ENCODE peak calls at places on chromosomes 16 and 17, in nine cellular contexts. One of them, this sample, is unnamed.

GRCh38 chr16:83258366-83258765 is 549.4 kb upstream of the HSBP1 start:
- DNase-seq in M059J: no peak
- DNase-seq in kidney: no peak
- DNase-seq in GM04504: no peak
- DNase-seq in pancreas: no peak
- DNase-seq in prostate gland: no peak
- DNase-seq in stimulated activated CD8-positive, alpha-beta memory T cell treated with anti-CD3 and anti-CD28 coated beads, Interleukin-2, amount 100 ng/mL, for 1 hour: no peak
- DNase-seq in amygdala: no peak
- DNase-seq in adrenal gland: no peak
- DNase-seq in this sample: no peak

GRCh38 chr16:82772215-82772614 is 145.4 kb downstream of the CDH13 start:
- DNase-seq in M059J: no peak
- DNase-seq in kidney: no peak
- DNase-seq in GM04504: no peak
- DNase-seq in pancreas: no peak
- DNase-seq in prostate gland: no peak
- DNase-seq in stimulated activated CD8-positive, alpha-beta memory T cell treated with anti-CD3 and anti-CD28 coated beads, Interleukin-2, amount 100 ng/mL, for 1 hour: no peak
- DNase-seq in amygdala: no peak
- DNase-seq in adrenal gland: no peak
- DNase-seq in this sample: no peak

GRCh38 chr16:77437859-77438258 is 3.0 kb upstream of the ADAMTS18 start:
- DNase-seq in M059J: peak
- DNase-seq in kidney: no peak
- DNase-seq in GM04504: no peak
- DNase-seq in pancreas: no peak
- DNase-seq in prostate gland: no peak
- DNase-seq in stimulated activated CD8-positive, alpha-beta memory T cell treated with anti-CD3 and anti-CD28 coated beads, Interleukin-2, amount 100 ng/mL, for 1 hour: no peak
- DNase-seq in amygdala: no peak
- DNase-seq in adrenal gland: no peak
- DNase-seq in this sample: no peak

GRCh38 chr16:83771306-83771942 is 36.4 kb upstream of the HSBP1 start:
- DNase-seq in M059J: peak
- DNase-seq in kidney: peak
- DNase-seq in GM04504: no peak
- DNase-seq in pancreas: peak
- DNase-seq in prostate gland: no peak
- DNase-seq in stimulated activated CD8-positive, alpha-beta memory T cell treated with anti-CD3 and anti-CD28 coated beads, Interleukin-2, amount 100 ng/mL, for 1 hour: no peak
- DNase-seq in amygdala: no peak
- DNase-seq in adrenal gland: peak
- DNase-seq in this sample: no peak

GRCh38 chr16:3645504-3646347 is 8.8 kb upstream of the DNASE1 start:
- DNase-seq in M059J: no peak
- DNase-seq in kidney: no peak
- DNase-seq in GM04504: no peak
- DNase-seq in pancreas: no peak
- DNase-seq in prostate gland: no peak
- DNase-seq in stimulated activated CD8-positive, alpha-beta memory T cell treated with anti-CD3 and anti-CD28 coated beads, Interleukin-2, amount 100 ng/mL, for 1 hour: no peak
- DNase-seq in amygdala: no peak
- DNase-seq in adrenal gland: peak
- DNase-seq in this sample: peak

GRCh38 chr16:55031481-55031880 is 100.8 kb downstream of the IRX5 start:
- DNase-seq in M059J: no peak
- DNase-seq in kidney: no peak
- DNase-seq in GM04504: no peak
- DNase-seq in pancreas: no peak
- DNase-seq in prostate gland: no peak
- DNase-seq in stimulated activated CD8-positive, alpha-beta memory T cell treated with anti-CD3 and anti-CD28 coated beads, Interleukin-2, amount 100 ng/mL, for 1 hour: no peak
- DNase-seq in amygdala: no peak
- DNase-seq in adrenal gland: peak
- DNase-seq in this sample: no peak

GRCh38 chr16:21218135-21218534 is 6.8 kb upstream of the ZP2 start:
- DNase-seq in M059J: no peak
- DNase-seq in kidney: no peak
- DNase-seq in GM04504: no peak
- DNase-seq in pancreas: no peak
- DNase-seq in prostate gland: no peak
- DNase-seq in stimulated activated CD8-positive, alpha-beta memory T cell treated with anti-CD3 and anti-CD28 coated beads, Interleukin-2, amount 100 ng/mL, for 1 hour: no peak
- DNase-seq in amygdala: no peak
- DNase-seq in adrenal gland: no peak
- DNase-seq in this sample: no peak

GRCh38 chr17:19244357-19244756 is 7.2 kb downstream of the EPN2 start:
- DNase-seq in M059J: no peak
- DNase-seq in kidney: no peak
- DNase-seq in GM04504: no peak
- DNase-seq in pancreas: no peak
- DNase-seq in prostate gland: no peak
- DNase-seq in stimulated activated CD8-positive, alpha-beta memory T cell treated with anti-CD3 and anti-CD28 coated beads, Interleukin-2, amount 100 ng/mL, for 1 hour: no peak
- DNase-seq in amygdala: no peak
- DNase-seq in adrenal gland: no peak
- DNase-seq in this sample: no peak

GRCh38 chr16:1932050-1933028 is 10.7 kb downstream of the MSRB1 start:
- DNase-seq in M059J: peak
- DNase-seq in kidney: no peak
- DNase-seq in GM04504: no peak
- DNase-seq in pancreas: no peak
- DNase-seq in prostate gland: no peak
- DNase-seq in stimulated activated CD8-positive, alpha-beta memory T cell treated with anti-CD3 and anti-CD28 coated beads, Interleukin-2, amount 100 ng/mL, for 1 hour: no peak
- DNase-seq in amygdala: no peak
- DNase-seq in adrenal gland: peak
- DNase-seq in this sample: no peak

GRCh38 chr17:37682007-37682406 is 38.8 kb upstream of the DDX52 start:
- DNase-seq in M059J: no peak
- DNase-seq in kidney: no peak
- DNase-seq in GM04504: no peak
- DNase-seq in pancreas: no peak
- DNase-seq in prostate gland: no peak
- DNase-seq in stimulated activated CD8-positive, alpha-beta memory T cell treated with anti-CD3 and anti-CD28 coated beads, Interleukin-2, amount 100 ng/mL, for 1 hour: no peak
- DNase-seq in amygdala: no peak
- DNase-seq in adrenal gland: no peak
- DNase-seq in this sample: no peak

GRCh38 chr17:37818689-37819088 is 73.8 kb upstream of the HNF1B start:
- DNase-seq in M059J: peak
- DNase-seq in kidney: peak
- DNase-seq in GM04504: peak
- DNase-seq in pancreas: no peak
- DNase-seq in prostate gland: peak
- DNase-seq in stimulated activated CD8-positive, alpha-beta memory T cell treated with anti-CD3 and anti-CD28 coated beads, Interleukin-2, amount 100 ng/mL, for 1 hour: no peak
- DNase-seq in amygdala: no peak
- DNase-seq in adrenal gland: peak
- DNase-seq in this sample: no peak

GRCh38 chr17:80692931-80693467 is 148.4 kb downstream of the RPTOR start:
- DNase-seq in M059J: no peak
- DNase-seq in kidney: no peak
- DNase-seq in GM04504: no peak
- DNase-seq in pancreas: no peak
- DNase-seq in prostate gland: no peak
- DNase-seq in stimulated activated CD8-positive, alpha-beta memory T cell treated with anti-CD3 and anti-CD28 coated beads, Interleukin-2, amount 100 ng/mL, for 1 hour: no peak
- DNase-seq in amygdala: no peak
- DNase-seq in adrenal gland: no peak
- DNase-seq in this sample: no peak

GRCh38 chr16:12245923-12246290 is 269.4 kb downstream of the SNX29 start:
- DNase-seq in M059J: no peak
- DNase-seq in kidney: no peak
- DNase-seq in GM04504: no peak
- DNase-seq in pancreas: no peak
- DNase-seq in prostate gland: no peak
- DNase-seq in stimulated activated CD8-positive, alpha-beta memory T cell treated with anti-CD3 and anti-CD28 coated beads, Interleukin-2, amount 100 ng/mL, for 1 hour: no peak
- DNase-seq in amygdala: no peak
- DNase-seq in adrenal gland: no peak
- DNase-seq in this sample: no peak

GRCh38 chr16:66382966-66383299 is 16.4 kb downstream of the CDH5 start:
- DNase-seq in M059J: peak
- DNase-seq in kidney: no peak
- DNase-seq in GM04504: no peak
- DNase-seq in pancreas: no peak
- DNase-seq in prostate gland: no peak
- DNase-seq in stimulated activated CD8-positive, alpha-beta memory T cell treated with anti-CD3 and anti-CD28 coated beads, Interleukin-2, amount 100 ng/mL, for 1 hour: no peak
- DNase-seq in amygdala: no peak
- DNase-seq in adrenal gland: no peak
- DNase-seq in this sample: no peak

GRCh38 chr17:76107507-76107906 is 3.9 kb upstream of the EXOC7 start:
- DNase-seq in M059J: no peak
- DNase-seq in kidney: no peak
- DNase-seq in GM04504: no peak
- DNase-seq in pancreas: no peak
- DNase-seq in prostate gland: no peak
- DNase-seq in stimulated activated CD8-positive, alpha-beta memory T cell treated with anti-CD3 and anti-CD28 coated beads, Interleukin-2, amount 100 ng/mL, for 1 hour: no peak
- DNase-seq in amygdala: no peak
- DNase-seq in adrenal gland: no peak
- DNase-seq in this sample: no peak

GRCh38 chr16:3467920-3468319 is 24.4 kb downstream of the NAA60 start:
- DNase-seq in M059J: no peak
- DNase-seq in kidney: no peak
- DNase-seq in GM04504: no peak
- DNase-seq in pancreas: no peak
- DNase-seq in prostate gland: no peak
- DNase-seq in stimulated activated CD8-positive, alpha-beta memory T cell treated with anti-CD3 and anti-CD28 coated beads, Interleukin-2, amount 100 ng/mL, for 1 hour: no peak
- DNase-seq in amygdala: no peak
- DNase-seq in adrenal gland: no peak
- DNase-seq in this sample: no peak

GRCh38 chr17:45936610-45937009 is 42.3 kb downstream of the MAPT start:
- DNase-seq in M059J: no peak
- DNase-seq in kidney: no peak
- DNase-seq in GM04504: no peak
- DNase-seq in pancreas: no peak
- DNase-seq in prostate gland: no peak
- DNase-seq in stimulated activated CD8-positive, alpha-beta memory T cell treated with anti-CD3 and anti-CD28 coated beads, Interleukin-2, amount 100 ng/mL, for 1 hour: no peak
- DNase-seq in amygdala: no peak
- DNase-seq in adrenal gland: no peak
- DNase-seq in this sample: no peak

GRCh38 chr17:79633154-79633553 is 22.3 kb upstream of the RBFOX3 start:
- DNase-seq in M059J: no peak
- DNase-seq in kidney: peak
- DNase-seq in GM04504: no peak
- DNase-seq in pancreas: peak
- DNase-seq in prostate gland: no peak
- DNase-seq in stimulated activated CD8-positive, alpha-beta memory T cell treated with anti-CD3 and anti-CD28 coated beads, Interleukin-2, amount 100 ng/mL, for 1 hour: no peak
- DNase-seq in amygdala: no peak
- DNase-seq in adrenal gland: peak
- DNase-seq in this sample: no peak